ENCODE peak calls at places on chromosomes 2 and 18, in six cellular contexts. H is A549, X is HCT116, B is GM12878, W is SK-N-SH, P is endothelial cell of umbilical vein. Y is an unnamed sample.

GRCh38 chr18:29147944-29148343 is 971.0 kb upstream of the CDH2 start:
- DNase-seq in H (peak), X (no peak), B (no peak), W (no peak), P (peak), Y (peak)

GRCh38 chr2:29921560-29921915 is at the start of gene ALK:
- DNase-seq in H (peak), X (no peak), B (no peak), W (peak), P (peak), Y (peak)

GRCh38 chr2:12416600-12416999 is 300.1 kb upstream of the TRIB2 start:
- DNase-seq in H (peak), X (no peak), B (no peak), W (no peak), P (peak), Y (peak)

GRCh38 chr2:129087133-129087813 is 768.6 kb upstream of the HS6ST1 start:
- DNase-seq in H (no peak), X (no peak), B (no peak), W (no peak), P (no peak), Y (peak)

GRCh38 chr2:240250985-240251847 is 110.8 kb upstream of the OTOS start:
- DNase-seq in H (peak), X (peak), B (no peak), W (peak), P (peak), Y (peak)

GRCh38 chr2:152051373-152051893 is 47.4 kb downstream of the CACNB4 start:
- DNase-seq in H (no peak), X (no peak), B (no peak), W (no peak), P (no peak), Y (peak)

GRCh38 chr2:143030127-143030526 is 99.1 kb upstream of the ARHGAP15 start:
- DNase-seq in H (no peak), X (no peak), B (peak), W (no peak), P (no peak), Y (peak)

GRCh38 chr2:220300806-220301205 is 673.4 kb downstream of the SLC4A3 start:
- DNase-seq in H (no peak), X (no peak), B (no peak), W (no peak), P (no peak), Y (no peak)

GRCh38 chr2:43328157-43328556 is 101.8 kb upstream of the ZFP36L2 start:
- DNase-seq in H (no peak), X (no peak), B (no peak), W (no peak), P (no peak), Y (no peak)

GRCh38 chr2:8704906-8705305 is 23.1 kb downstream of the ID2 start:
- DNase-seq in H (no peak), X (no peak), B (no peak), W (no peak), P (no peak), Y (no peak)

GRCh38 chr2:127853667-127854066 is 4.3 kb downstream of the POLR2D start:
- DNase-seq in H (no peak), X (no peak), B (no peak), W (no peak), P (no peak), Y (no peak)

GRCh38 chr2:8754056-8754790 is 72.4 kb downstream of the ID2 start:
- DNase-seq in H (no peak), X (no peak), B (no peak), W (peak), P (no peak), Y (no peak)

GRCh38 chr18:7117390-7118355 is at the start of gene LAMA1:
- DNase-seq in H (no peak), X (no peak), B (no peak), W (peak), P (no peak), Y (no peak)

GRCh38 chr18:67735506-67735905 is 219.0 kb upstream of the DSEL start:
- DNase-seq in H (no peak), X (no peak), B (no peak), W (no peak), P (no peak), Y (no peak)

GRCh38 chr2:230956827-230957755 is 32.0 kb upstream of the GPR55 start:
- DNase-seq in H (peak), X (peak), B (peak), W (peak), P (peak), Y (peak)

GRCh38 chr2:54543736-54544396 is 87.7 kb downstream of the SPTBN1 start:
- DNase-seq in H (no peak), X (no peak), B (no peak), W (no peak), P (no peak), Y (no peak)

GRCh38 chr2:54546925-54547324 is 90.8 kb downstream of the SPTBN1 start:
- DNase-seq in H (no peak), X (no peak), B (no peak), W (no peak), P (no peak), Y (no peak)

GRCh38 chr2:54549430-54549829 is 93.3 kb downstream of the SPTBN1 start:
- DNase-seq in H (no peak), X (no peak), B (no peak), W (peak), P (no peak), Y (no peak)

GRCh38 chr2:54546518-54546917 is 90.4 kb downstream of the SPTBN1 start:
- DNase-seq in H (no peak), X (no peak), B (no peak), W (no peak), P (peak), Y (no peak)

GRCh38 chr2:54545700-54546450 is 89.7 kb downstream of the SPTBN1 start:
- DNase-seq in H (peak), X (no peak), B (no peak), W (no peak), P (peak), Y (no peak)
- TF ChIP-seq CTCF in H (no peak), X (no peak), B (no peak), W (no peak), P (no peak), Y (no peak)

GRCh38 chr18:78980279-78980771 is 707 bp downstream of the SALL3 start:
- DNase-seq in H (no peak), X (no peak), B (no peak), W (peak), P (no peak), Y (no peak)
- H3K4me3 ChIP-seq in H (no peak), X (no peak), B (no peak), W (no peak), P (no peak), Y (no peak)

DNA sequence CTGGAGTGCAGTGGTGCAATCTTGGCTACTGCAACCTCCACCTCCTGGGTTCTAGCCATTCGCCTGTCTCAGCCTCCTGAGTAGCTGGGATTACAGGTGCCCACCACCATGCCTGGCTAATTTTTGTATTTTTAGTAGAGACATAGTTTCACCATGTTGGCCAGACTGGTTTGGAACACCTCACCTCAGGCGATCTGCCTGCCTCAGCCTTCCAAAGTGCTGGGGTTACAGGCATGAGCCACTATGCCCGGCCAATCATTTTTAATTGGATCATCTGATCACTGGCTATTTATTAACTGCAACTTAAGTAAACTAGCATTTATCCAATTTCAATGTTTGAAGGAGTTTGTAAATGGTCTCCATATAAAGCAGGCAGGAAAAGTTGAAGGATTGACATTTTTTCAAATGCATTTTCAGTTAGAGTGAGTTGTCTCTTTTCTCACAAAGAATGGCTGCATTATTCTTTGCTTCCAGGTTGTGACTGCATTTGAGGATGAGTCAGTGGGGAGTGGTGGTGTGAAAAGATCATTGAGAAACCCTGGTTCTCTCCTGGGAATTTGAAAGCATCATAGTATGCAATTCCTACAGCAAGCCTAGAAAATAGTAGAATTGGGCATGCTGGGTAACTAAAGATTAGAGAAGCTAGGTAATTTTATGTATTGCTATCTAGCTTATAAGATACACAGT is 431.1 kb upstream of the ZEB2 start:
- DNase-seq in H (peak), X (peak), B (no peak), W (no peak), P (no peak), Y (peak)
- TF ChIP-seq MAX in H (no peak), X (no peak), B (no peak), W (no peak), P (no peak), Y (no peak)

GRCh38 chr2:3198119-3198518 is 179.5 kb downstream of the EIPR1 start:
- DNase-seq in H (peak), X (no peak), B (no peak), W (peak), P (no peak), Y (peak)
- TF ChIP-seq CTCF in H (no peak), X (no peak), B (peak), W (peak), P (no peak), Y (peak)

GRCh38 chr2:73067043-73067442 is 4.5 kb downstream of the SFXN5 start:
- DNase-seq in H (no peak), X (no peak), B (no peak), W (no peak), P (no peak), Y (no peak)

GRCh38 chr2:73070651-73071451 is 661 bp downstream of the SFXN5 start:
- DNase-seq in H (peak), X (peak), B (peak), W (peak), P (peak), Y (peak)

GRCh38 chr2:73069855-73070650 is 1.5 kb downstream of the SFXN5 start:
- DNase-seq in H (no peak), X (no peak), B (no peak), W (no peak), P (peak), Y (peak)

GRCh38 chr2:73068147-73068546 is 3.4 kb downstream of the SFXN5 start:
- DNase-seq in H (no peak), X (no peak), B (no peak), W (no peak), P (no peak), Y (no peak)

DNA sequence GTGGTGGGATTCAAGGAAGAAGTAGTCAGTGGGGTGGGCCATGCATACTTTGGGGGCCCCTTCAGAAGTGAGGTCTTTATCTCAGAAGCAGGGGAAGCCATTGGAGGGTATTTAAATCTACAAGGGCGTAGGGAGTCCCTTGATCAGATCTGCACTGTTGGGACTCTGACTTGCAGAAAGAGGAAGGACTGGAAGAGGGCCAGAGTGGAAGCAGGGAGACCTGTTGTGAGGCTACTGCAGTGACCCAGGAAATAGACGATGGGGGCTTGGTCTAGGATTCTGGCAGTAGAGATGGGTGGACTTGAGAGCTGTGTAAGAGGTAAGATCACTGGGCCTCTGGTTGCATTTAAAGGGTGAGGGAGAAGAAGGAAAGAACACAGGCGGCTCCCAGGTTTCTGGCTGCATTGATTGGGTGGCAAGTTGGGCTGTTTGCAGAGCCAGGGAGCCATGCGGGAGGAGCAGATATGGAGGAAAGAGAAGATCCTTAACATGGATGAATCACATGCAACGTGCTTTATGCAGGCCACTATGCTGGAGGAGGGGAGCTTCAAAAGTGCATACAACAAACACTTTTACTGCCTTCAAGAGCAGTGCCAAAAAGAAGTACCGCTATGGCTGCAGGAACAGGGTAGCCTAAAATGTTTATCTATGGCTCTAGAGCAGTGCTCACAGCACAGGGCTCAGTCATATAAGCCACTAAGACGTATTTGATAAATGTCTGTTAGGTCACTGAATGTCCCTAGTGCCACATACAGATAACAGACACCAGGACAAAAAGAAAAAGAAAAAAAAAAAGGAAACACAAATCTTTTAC is 2.3 kb downstream of the SFXN5 start:
- DNase-seq in H (no peak), X (no peak), B (no peak), W (no peak), P (no peak), Y (peak)
- H3K4me3 ChIP-seq in H (peak), X (no peak), B (peak), W (peak), P (peak), Y (peak)

DNA sequence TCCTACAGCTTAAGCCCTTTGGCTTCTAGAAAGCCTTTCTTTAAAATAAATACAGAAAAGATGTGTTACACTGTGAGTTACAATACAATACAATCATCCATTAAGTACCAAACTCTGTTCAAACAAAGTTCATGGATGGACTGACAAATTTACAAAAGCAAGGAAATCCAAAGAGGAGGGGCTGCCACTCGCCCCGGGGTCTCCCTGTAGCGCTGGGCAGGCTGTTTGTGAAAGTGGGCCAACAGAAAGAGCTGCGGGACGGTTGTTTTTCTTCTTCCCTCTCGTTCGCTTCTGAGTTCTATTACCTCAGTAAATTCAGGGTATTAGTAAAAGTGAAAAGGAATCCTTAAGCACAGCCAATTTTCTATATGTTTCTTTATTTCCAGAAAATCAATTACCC is 9.0 kb upstream of the ZNF516 start:
- DNase-seq in H (no peak), X (no peak), B (no peak), W (no peak), P (no peak), Y (peak)
- TF ChIP-seq MAX in H (no peak), X (no peak), B (no peak), W (no peak), P (no peak), Y (no peak)

GRCh38 chr2:51505533-51505932 is 473.6 kb upstream of the NRXN1 start:
- DNase-seq in H (peak), X (no peak), B (no peak), W (no peak), P (no peak), Y (peak)
- TF ChIP-seq CTCF in H (no peak), X (no peak), B (no peak), W (no peak), P (no peak), Y (peak)

GRCh38 chr2:25266399-25266798 is 75.3 kb downstream of the DNMT3A start:
- DNase-seq in H (no peak), X (no peak), B (no peak), W (no peak), P (no peak), Y (no peak)

GRCh38 chr2:25269234-25269633 is 72.5 kb downstream of the DNMT3A start:
- DNase-seq in H (no peak), X (no peak), B (no peak), W (no peak), P (no peak), Y (no peak)

GRCh38 chr2:25268136-25268535 is 73.6 kb downstream of the DNMT3A start:
- DNase-seq in H (no peak), X (no peak), B (no peak), W (no peak), P (no peak), Y (no peak)

GRCh38 chr2:25273985-25274550 is 67.7 kb downstream of the DNMT3A start:
- DNase-seq in H (no peak), X (no peak), B (no peak), W (no peak), P (no peak), Y (no peak)

GRCh38 chr2:25270061-25270460 is 71.7 kb downstream of the DNMT3A start:
- DNase-seq in H (no peak), X (no peak), B (no peak), W (no peak), P (no peak), Y (no peak)
- H3K4me3 ChIP-seq in H (no peak), X (no peak), B (no peak), W (no peak), P (no peak), Y (no peak)

Y was measured in NB4.